ENCODE peak calls at places on chromosome 6, in six cellular contexts. P is transverse colon, I is prostate gland, A is spleen, W is PC-3, C is IMR-90. J is an unnamed sample.

GRCh38 chr6:71258078-71258866 is 30.3 kb upstream of the OGFRL1 start:
- DNase-seq in W (no peak), P (no peak), A (no peak), I (no peak), C (no peak), J (no peak)

GRCh38 chr6:155351273-155352129 is 37.2 kb upstream of the TFB1M start:
- DNase-seq in C (no peak), W (no peak), I (no peak), A (no peak), P (no peak), J (no peak)

GRCh38 chr6:48315051-48315719 is 204.2 kb upstream of the PTCHD4 start:
- DNase-seq in P (no peak), W (no peak), C (no peak), I (no peak), A (no peak), J (no peak)

GRCh38 chr6:28393912-28394662 is 5.5 kb downstream of the ZSCAN12 start:
- DNase-seq in P (no peak), W (peak; percentile 64), I (no peak), C (peak; percentile 2), A (no peak), J (no peak)

GRCh38 chr6:21596379-21597242 is 3.1 kb downstream of the SOX4 start:
- DNase-seq in W (peak; percentile 66), P (peak; percentile 40), I (peak; percentile 22), A (peak; percentile 83), C (peak; percentile 59), J (no peak)

GRCh38 chr6:36963451-36964290 is 9.1 kb downstream of the PI16 start:
- DNase-seq in P (peak; percentile 30), A (peak; percentile 84), I (no peak), C (no peak), W (no peak), J (peak; percentile 36)

GRCh38 chr6:43951063-43951755 is 176.0 kb downstream of the MRPL14 start:
- DNase-seq in C (no peak), I (no peak), P (peak; percentile 75), A (peak; percentile 24), W (peak; percentile 29), J (no peak)

GRCh38 chr6:108902389-108902792 is 54.2 kb downstream of the ARMC2 start:
- DNase-seq in I (no peak), C (peak; percentile 52), A (no peak), W (peak; percentile 23), P (no peak), J (no peak)

GRCh38 chr6:26233608-26234420 is 131.2 kb upstream of the BTN3A2 start:
- DNase-seq in A (peak; percentile 93), I (peak; percentile 79), P (peak; percentile 75), C (peak; percentile 63), W (peak; percentile 82), J (peak; percentile 73)

GRCh38 chr6:78231002-78231401 is 578.2 kb downstream of the MEI4 start:
- DNase-seq in C (no peak), P (no peak), I (no peak), W (no peak), A (no peak), J (no peak)

GRCh38 chr6:3841711-3842565 is 7.2 kb upstream of the FAM50B start:
- DNase-seq in W (peak; percentile 88), I (no peak), C (peak; percentile 80), P (peak; percentile 8), A (no peak), J (peak; percentile 46)

GRCh38 chr6:26571592-26572296 is 25.0 kb upstream of the ABT1 start:
- DNase-seq in A (peak; percentile 72), I (peak; percentile 42), P (peak; percentile 47), C (peak; percentile 90), W (peak; percentile 97), J (peak; percentile 84)

GRCh38 chr6:154930490-154930889 is 64.6 kb upstream of the TIAM2 start:
- DNase-seq in W (no peak), A (no peak), P (no peak), C (no peak), I (no peak), J (no peak)

GRCh38 chr6:74603676-74604075 is 602.2 kb downstream of the COL12A1 start:
- DNase-seq in P (no peak), I (no peak), C (peak; percentile 45), A (no peak), W (no peak), J (no peak)

GRCh38 chr6:75280131-75280855 is 4.3 kb downstream of the TMEM30A start:
- DNase-seq in W (no peak), A (no peak), I (no peak), C (peak; percentile 45), P (no peak), J (no peak)

GRCh38 chr6:105675715-105676397 is 273.0 kb upstream of the PREP start:
- DNase-seq in P (no peak), W (peak; percentile 89), A (no peak), C (peak; percentile 91), I (no peak), J (peak; percentile 91)

GRCh38 chr6:27297857-27298730 is 14.0 kb downstream of the POM121L2 start:
- DNase-seq in I (no peak), P (no peak), A (no peak), W (peak; percentile 91), C (peak; percentile 51), J (no peak)

GRCh38 chr6:113647158-113647889 is 209.8 kb upstream of the MARCKS start:
- DNase-seq in W (no peak), A (no peak), P (no peak), I (no peak), C (no peak), J (no peak)

GRCh38 chr6:19824058-19824807 is 12.9 kb upstream of the ID4 start:
- DNase-seq in I (peak; percentile 77), C (no peak), W (no peak), P (no peak), A (no peak), J (no peak)

GRCh38 chr6:4819706-4820283 is 43.6 kb downstream of the CDYL start:
- DNase-seq in C (peak; percentile 49), P (no peak), W (no peak), A (no peak), I (no peak), J (peak; percentile 55)

GRCh38 chr6:160132776-160133338 is 11.2 kb downstream of the SLC22A1 start:
- DNase-seq in P (no peak), W (no peak), A (no peak), C (peak; percentile 63), I (no peak), J (no peak)

GRCh38 chr6:79250107-79250514 is 15.6 kb upstream of the HMGN3 start:
- DNase-seq in C (no peak), P (no peak), W (no peak), I (no peak), A (no peak), J (no peak)

GRCh38 chr6:5205035-5205469 is 55.7 kb downstream of the LYRM4 start:
- DNase-seq in I (no peak), C (no peak), A (no peak), P (no peak), W (no peak), J (no peak)

DNA sequence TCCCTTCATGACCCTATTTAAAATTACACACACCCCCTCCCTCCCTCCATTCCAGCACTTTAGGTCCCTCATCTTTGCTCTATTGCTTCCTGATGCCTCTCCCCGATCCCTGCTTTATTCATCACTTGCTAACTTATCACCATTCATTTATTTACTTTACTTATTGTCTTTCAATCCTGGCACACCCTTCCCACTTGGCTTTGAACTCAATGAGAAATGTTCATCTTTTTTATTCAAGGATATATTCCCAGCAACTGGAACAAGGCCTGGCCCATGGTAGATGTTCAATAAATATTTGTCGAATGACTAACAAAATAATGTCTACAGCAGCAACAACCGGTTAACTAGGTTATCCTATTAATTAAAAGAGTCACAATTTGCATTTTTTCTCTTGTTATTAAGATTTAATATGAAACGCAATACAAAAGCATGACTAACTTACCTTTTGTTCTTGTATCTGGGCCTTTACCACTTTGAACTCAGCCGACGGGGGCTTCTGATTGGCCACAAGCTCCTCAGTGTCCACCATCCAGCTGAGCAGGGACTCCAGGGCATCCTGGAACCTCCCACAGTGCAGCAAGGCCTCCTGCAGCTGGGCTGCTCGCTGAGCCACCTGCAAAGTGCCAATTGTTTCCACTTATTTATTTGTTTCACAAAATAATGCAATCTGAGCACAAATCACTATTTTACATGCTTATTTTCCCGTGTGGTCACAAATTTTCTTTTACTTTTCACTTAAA is 107.8 kb downstream of the DST start:
- DNase-seq in I (no peak), W (peak; percentile 59), C (no peak), P (no peak), A (no peak), J (no peak)
- H3K27ac ChIP-seq in I (no peak overlapping the region), W (peak overlapping the region; percentile 2), C (no peak overlapping the region), P (no peak overlapping the region), A (no peak overlapping the region), J (no peak overlapping the region)

GRCh38 chr6:14131579-14131978 is 14.0 kb downstream of the CD83 start:
- DNase-seq in P (no peak), A (no peak), I (no peak), W (no peak), C (no peak), J (no peak)

GRCh38 chr6:14130431-14131075 is 13.0 kb downstream of the CD83 start:
- DNase-seq in C (peak; percentile 2), P (no peak), I (no peak), A (no peak), W (peak; percentile 57), J (peak; percentile 77)

GRCh38 chr6:14128017-14128416 is 10.4 kb downstream of the CD83 start:
- DNase-seq in W (no peak), P (no peak), I (no peak), A (no peak), C (no peak), J (no peak)

GRCh38 chr6:14132244-14133220 is 15.0 kb downstream of the CD83 start:
- DNase-seq in P (no peak), W (no peak), I (no peak), A (no peak), C (no peak), J (no peak)

GRCh38 chr6:14129572-14129971 is 12.0 kb downstream of the CD83 start:
- DNase-seq in C (peak; percentile 80), I (peak; percentile 32), A (peak; percentile 80), P (peak; percentile 60), W (peak; percentile 65), J (no peak)
- TF ChIP-seq CTCF in C (peak; percentile 55), I (no peak), A (peak; percentile 60), P (peak; percentile 42), W (peak; percentile 66), J (peak; percentile 71)

GRCh38 chr6:11432091-11432490 is 105.5 kb upstream of the TMEM170B start:
- DNase-seq in P (no peak), C (no peak), W (no peak), I (no peak), A (no peak), J (no peak)

GRCh38 chr6:11432713-11433450 is 104.7 kb upstream of the TMEM170B start:
- DNase-seq in C (peak; percentile 77), W (peak; percentile 93), P (no peak), A (no peak), I (no peak), J (no peak)

GRCh38 chr6:11429577-11429976 is 108.0 kb upstream of the TMEM170B start:
- DNase-seq in W (no peak), I (no peak), P (no peak), A (no peak), C (no peak), J (no peak)

GRCh38 chr6:11430036-11430435 is 107.5 kb upstream of the TMEM170B start:
- DNase-seq in P (no peak), I (no peak), C (no peak), W (no peak), A (no peak), J (no peak)

GRCh38 chr6:11431455-11431937 is 106.1 kb upstream of the TMEM170B start:
- DNase-seq in C (no peak), I (no peak), W (no peak), A (no peak), P (no peak), J (no peak)
- H3K4me1 ChIP-seq in C (peaks cover 41% of the 10 kb centered on the region), I (no peaks in the 10 kb centered on the region), W (peaks cover 76% of the 10 kb centered on the region), A (peaks cover 24% of the 10 kb centered on the region), P (peaks cover 30% of the 10 kb centered on the region), J (peaks cover 21% of the 10 kb centered on the region)

GRCh38 chr6:149593443-149593842 is 27.3 kb downstream of the GINM1 start:
- DNase-seq in W (no peak), I (no peak), P (no peak), C (no peak), A (no peak), J (no peak)
- H3K27ac ChIP-seq in W (no peak overlapping the region), I (no peak overlapping the region), P (no peak overlapping the region), C (no peak overlapping the region), A (no peak overlapping the region), J (no peak overlapping the region)